ENCODE peak calls at places on chromosomes 4 and X, in eight cellular contexts. T, R, O, S, Z, I, X and Y are unnamed samples. For H3K27me3, the result is how much of the 10 kb centered on the place peaks cover.

GRCh38 chr4:182655321-182655720 is 261.9 kb downstream of the DCTD start:
- DNase-seq in T (no peak), R (no peak), O (no peak), S (no peak), Z (no peak), I (no peak), X (no peak), Y (no peak)

GRCh38 chrX:94288972-94289371 is 615.0 kb downstream of the FAM133A start:
- DNase-seq in T (no peak), R (no peak), O (no peak), S (no peak), Z (no peak), I (no peak), X (no peak), Y (no peak)

GRCh38 chrX:108527724-108528123 is 88.1 kb downstream of the COL4A5 start:
- DNase-seq in T (no peak), R (no peak), O (no peak), S (no peak), Z (no peak), I (no peak), X (no peak), Y (no peak)

GRCh38 chrX:15866141-15866540 is 11.5 kb upstream of the AP1S2 start:
- DNase-seq in T (no peak), R (no peak), O (no peak), S (no peak), Z (no peak), I (no peak), X (no peak), Y (no peak)

GRCh38 chr4:88104902-88105610 is 53.4 kb downstream of the ABCG2 start:
- DNase-seq in T (peak), R (no peak), O (no peak), S (no peak), Z (no peak), I (no peak), X (no peak), Y (no peak)

GRCh38 chr4:3045500-3045850 is 28.9 kb downstream of the HTT-AS start:
- DNase-seq in T (peak), R (peak), O (peak), S (peak), Z (no peak), I (peak), X (peak), Y (no peak)

GRCh38 chr4:38195486-38195885 is 235.3 kb downstream of the PTTG2 start:
- DNase-seq in T (no peak), R (no peak), O (no peak), S (no peak), Z (no peak), I (no peak), X (no peak), Y (no peak)

GRCh38 chrX:97685753-97686152 is 802.0 kb downstream of the RPA4 start:
- DNase-seq in T (peak), R (no peak), O (no peak), S (no peak), Z (no peak), I (no peak), X (no peak), Y (peak)

GRCh38 chr4:1409079-1409805 is 3.0 kb upstream of the NKX1-1 start:
- DNase-seq in T (no peak), R (peak), O (no peak), S (peak), Z (no peak), I (no peak), X (peak), Y (no peak)

GRCh38 chrX:151815461-151815860 is 80.9 kb downstream of the CNGA2 start:
- DNase-seq in T (peak), R (no peak), O (no peak), S (no peak), Z (no peak), I (no peak), X (peak), Y (no peak)

GRCh38 chrX:150361070-150361776 is 1.9 kb upstream of the MAMLD1 start:
- DNase-seq in T (peak), R (no peak), O (peak), S (peak), Z (no peak), I (no peak), X (peak), Y (peak)

GRCh38 chr4:1406946-1407656 is 859 bp upstream of the NKX1-1 start:
- DNase-seq in T (no peak), R (peak), O (no peak), S (peak), Z (no peak), I (no peak), X (peak), Y (peak)

GRCh38 chr4:53186714-53187358 is 179.0 kb downstream of the SCFD2 start:
- DNase-seq in T (peak), R (no peak), O (no peak), S (no peak), Z (no peak), I (no peak), X (no peak), Y (no peak)

GRCh38 chrX:73561791-73562190 is 1.2 kb upstream of the CHIC1 start:
- DNase-seq in T (peak), R (no peak), O (no peak), S (no peak), Z (no peak), I (no peak), X (no peak), Y (no peak)

GRCh38 chrX:73562458-73562857 is 539 bp upstream of the CHIC1 start:
- DNase-seq in T (no peak), R (no peak), O (no peak), S (no peak), Z (no peak), I (no peak), X (no peak), Y (no peak)

GRCh38 chrX:73562986-73563739 is at the start of gene CHIC1:
- DNase-seq in T (peak), R (peak), O (peak), S (peak), Z (peak), I (peak), X (peak), Y (peak)

DNA sequence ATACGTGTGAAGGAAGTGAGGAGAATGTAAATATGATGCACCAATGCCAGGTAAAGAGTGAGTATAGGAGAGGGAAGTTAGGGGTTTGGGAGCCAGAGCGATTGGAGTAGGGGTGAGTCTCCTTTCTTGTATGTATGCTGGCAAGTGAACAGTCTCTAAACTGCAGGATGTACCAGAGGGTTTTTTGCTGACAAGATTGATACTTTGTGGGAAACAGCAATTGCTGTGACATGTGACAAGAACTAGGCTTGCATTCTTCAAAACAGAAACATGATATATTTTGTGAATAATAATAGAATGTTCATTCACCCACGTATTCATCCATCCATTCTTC is 710 bp downstream of the CHIC1 start:
- DNase-seq in T (peak), R (no peak), O (no peak), S (no peak), Z (no peak), I (no peak), X (no peak), Y (no peak)
- H3K27me3 ChIP-seq in T (under half), R (under half), O (under half), S (under half), Z (under half), I (under half), X (under half), Y (under half)

GRCh38 chr4:89108068-89108467 is 3.3 kb upstream of the TIGD2 start:
- DNase-seq in T (no peak), R (no peak), O (no peak), S (no peak), Z (no peak), I (no peak), X (no peak), Y (no peak)

GRCh38 chr4:89110541-89110985 is 770 bp upstream of the TIGD2 start:
- DNase-seq in T (no peak), R (no peak), O (peak), S (no peak), Z (no peak), I (no peak), X (no peak), Y (no peak)

GRCh38 chr4:89111833-89112563 is 665 bp downstream of the TIGD2 start:
- DNase-seq in T (peak), R (no peak), O (peak), S (no peak), Z (no peak), I (no peak), X (no peak), Y (no peak)

GRCh38 chr4:89110986-89111832 is at the start of gene TIGD2:
- DNase-seq in T (peak), R (peak), O (peak), S (peak), Z (peak), I (peak), X (peak), Y (peak)

DNA sequence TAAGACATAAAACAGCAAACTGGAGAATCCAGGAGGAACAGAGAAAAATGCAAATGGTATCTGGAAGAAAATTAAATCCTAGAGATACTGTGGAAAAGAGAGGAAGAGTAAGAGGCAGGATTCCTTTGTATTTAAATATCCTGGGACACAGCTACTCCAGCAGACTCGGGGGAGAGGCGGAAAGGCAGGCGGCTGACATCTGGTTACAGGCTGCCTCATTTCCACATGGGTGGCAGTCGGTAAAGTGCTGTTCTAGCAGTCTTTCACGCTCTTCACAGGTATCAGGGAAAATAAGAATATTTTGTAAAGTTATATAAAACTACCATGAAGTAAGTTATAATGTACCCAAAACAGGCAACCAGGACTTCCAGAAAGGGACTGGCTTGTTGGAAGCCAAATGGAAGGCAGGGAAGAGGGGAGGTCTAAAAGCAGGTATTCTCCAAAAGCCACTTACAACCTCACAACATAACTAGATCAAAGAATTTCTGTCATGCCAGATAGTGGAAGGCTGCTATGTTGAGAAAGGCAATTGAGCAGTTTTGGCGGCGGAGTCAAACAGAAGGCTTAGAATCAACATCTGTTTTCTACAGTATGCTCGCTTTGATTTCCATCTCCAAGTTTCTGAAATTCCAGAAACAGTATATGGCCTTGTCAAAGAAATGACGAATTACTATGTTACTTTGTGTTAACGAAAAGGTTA is 1.3 kb upstream of the TIGD2 start:
- DNase-seq in T (no peak), R (no peak), O (peak), S (no peak), Z (no peak), I (no peak), X (no peak), Y (no peak)
- H3K4me3 ChIP-seq in T (no peak), R (peak), O (peak), S (peak), Z (peak), I (peak), X (peak), Y (no peak)

GRCh38 chrX:56530011-56530410 is 33.4 kb upstream of the UBQLN2 start:
- DNase-seq in T (no peak), R (no peak), O (no peak), S (no peak), Z (no peak), I (no peak), X (no peak), Y (no peak)
- TF ChIP-seq CTCF in T (no peak), R (no peak), O (no peak), S (no peak), Z (no peak), I (no peak), X (no peak), Y (no peak)

GRCh38 chrX:153831435-153832150 is 1.2 kb upstream of the PDZD4 start:
- DNase-seq in T (no peak), R (no peak), O (no peak), S (no peak), Z (no peak), I (no peak), X (no peak), Y (no peak)

GRCh38 chrX:153829549-153829798 is 870 bp downstream of the PDZD4 start:
- DNase-seq in T (no peak), R (no peak), O (no peak), S (no peak), Z (no peak), I (no peak), X (no peak), Y (no peak)

GRCh38 chrX:153829799-153830631 is at the start of gene PDZD4:
- DNase-seq in T (no peak), R (no peak), O (no peak), S (no peak), Z (no peak), I (no peak), X (no peak), Y (no peak)

GRCh38 chrX:153828723-153829548 is 1.4 kb downstream of the PDZD4 start:
- DNase-seq in T (no peak), R (no peak), O (no peak), S (no peak), Z (no peak), I (no peak), X (no peak), Y (peak)

GRCh38 chrX:153830632-153831434 is 489 bp upstream of the PDZD4 start:
- DNase-seq in T (no peak), R (no peak), O (no peak), S (no peak), Z (no peak), I (no peak), X (no peak), Y (no peak)
- H3K27me3 ChIP-seq in T (under half), R (under half), O (under half), S (under half), Z (under half), I (under half), X (under half), Y (under half)

GRCh38 chr4:159103406-159104131 is 690 bp downstream of the RAPGEF2 start:
- DNase-seq in T (peak), R (peak), O (peak), S (peak), Z (peak), I (peak), X (no peak), Y (peak)

GRCh38 chr4:159107203-159107921 is 4.5 kb downstream of the RAPGEF2 start:
- DNase-seq in T (peak), R (no peak), O (no peak), S (no peak), Z (no peak), I (no peak), X (no peak), Y (no peak)

GRCh38 chr4:159106636-159107035 is 3.8 kb downstream of the RAPGEF2 start:
- DNase-seq in T (peak), R (no peak), O (no peak), S (no peak), Z (no peak), I (no peak), X (no peak), Y (no peak)

GRCh38 chr4:159105063-159105414 is 2.2 kb downstream of the RAPGEF2 start:
- DNase-seq in T (peak), R (no peak), O (no peak), S (no peak), Z (no peak), I (no peak), X (no peak), Y (peak)

DNA sequence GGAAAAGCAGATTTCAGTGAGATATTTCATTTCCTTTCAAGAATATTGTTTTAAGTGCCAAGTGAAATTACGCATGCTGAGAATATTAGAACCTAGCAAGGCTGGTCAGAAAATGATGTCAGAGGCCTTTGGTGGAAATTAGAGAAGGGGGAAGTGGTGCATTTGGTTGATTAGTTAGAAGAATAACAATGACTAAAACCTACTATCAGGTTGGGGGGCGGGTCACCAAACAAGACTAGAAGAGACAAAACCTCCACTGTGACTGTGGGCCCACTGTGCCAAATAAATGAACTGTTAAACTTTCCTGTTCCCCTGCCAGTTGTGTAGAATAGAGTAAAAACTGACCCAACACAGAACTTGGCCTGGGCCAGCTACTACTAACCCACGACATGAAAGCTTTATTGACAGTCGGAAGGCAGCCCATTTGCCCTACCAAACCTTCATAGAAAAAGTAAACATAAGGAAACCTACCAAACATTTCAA is 2.9 kb downstream of the RAPGEF2 start:
- DNase-seq in T (peak), R (no peak), O (no peak), S (no peak), Z (no peak), I (no peak), X (no peak), Y (no peak)
- H3K4me3 ChIP-seq in T (no peak), R (peak), O (no peak), S (peak), Z (peak), I (peak), X (no peak), Y (no peak)